ENCODE peak calls at places on chromosomes 5 and 9, in seven cellular contexts. N, X, O, I, T, Q and V are unnamed samples.

GRCh38 chr5:11047051-11047450 is 286.0 kb upstream of the DAP start:
- DNase-seq in Q (no peak), T (no peak), N (no peak), X (no peak), O (no peak), I (no peak), V (no peak)

GRCh38 chr9:72931437-72931836 is 21.4 kb downstream of the ALDH1A1 start:
- DNase-seq in O (no peak), X (no peak), N (no peak), I (no peak), Q (no peak), T (no peak), V (no peak)

GRCh38 chr9:38368731-38369130 is 23.8 kb upstream of the ALDH1B1 start:
- DNase-seq in T (no peak), O (peak; percentile 32), X (no peak), Q (no peak), N (no peak), I (no peak), V (no peak)

GRCh38 chr5:126769703-126770102 is 7.2 kb upstream of the LMNB1 start:
- DNase-seq in O (no peak), I (no peak), X (no peak), T (no peak), N (no peak), Q (no peak), V (no peak)

GRCh38 chr5:154131817-154132216 is 58.7 kb upstream of the GALNT10 start:
- DNase-seq in I (no peak), N (no peak), X (no peak), Q (no peak), O (no peak), T (no peak), V (no peak)

GRCh38 chr9:131043097-131043496 is 34.1 kb downstream of the LAMC3 start:
- DNase-seq in Q (no peak), X (no peak), I (no peak), N (no peak), O (no peak), T (peak; percentile 41), V (no peak)

GRCh38 chr9:109031241-109031640 is 17.9 kb upstream of the CTNNAL1 start:
- DNase-seq in O (peak; percentile 59), Q (no peak), X (no peak), I (peak; percentile 67), T (no peak), N (no peak), V (peak; percentile 55)

GRCh38 chr5:168239325-168239724 is 52.1 kb upstream of the WWC1 start:
- DNase-seq in X (no peak), I (no peak), T (no peak), O (no peak), Q (no peak), N (no peak), V (no peak)

GRCh38 chr9:14992025-14992424 is 81.8 kb upstream of the FREM1 start:
- DNase-seq in N (no peak), Q (peak; percentile 29), X (peak; percentile 8), I (no peak), O (no peak), T (no peak), V (no peak)

GRCh38 chr5:1834721-1835425 is 33.7 kb downstream of the NDUFS6 start:
- DNase-seq in Q (no peak), N (no peak), T (no peak), X (no peak), I (no peak), O (no peak), V (no peak)

GRCh38 chr5:150289551-150290390 is at the start of gene CAMK2A:
- DNase-seq in T (no peak), Q (peak; percentile 86), I (no peak), O (no peak), N (no peak), X (peak; percentile 12), V (no peak)

GRCh38 chr9:33124046-33124445 is 43.1 kb downstream of the B4GALT1 start:
- DNase-seq in X (no peak), Q (no peak), O (no peak), T (no peak), N (no peak), I (no peak), V (no peak)